ENCODE peak calls at places on chromosomes 5 and 9, in five cellular contexts. One of them, this sample, is unnamed.

GRCh38 chr5:54384356-54384933 is 71.1 kb upstream of the HSPB3 start:
- DNase-seq in sciatic nerve: no peak
- DNase-seq in sigmoid colon: no peak
- DNase-seq in astrocyte of the cerebellum: no peak
- DNase-seq in stimulated activated CD8-positive, alpha-beta memory T cell treated with anti-CD3 and anti-CD28 coated beads, Interleukin-4, amount 100 ng/mL, for 4 hours: no peak
- DNase-seq in this sample: no peak

GRCh38 chr9:109918359-109919163 is 138.6 kb downstream of the PALM2AKAP2 start:
- DNase-seq in sciatic nerve: no peak
- DNase-seq in sigmoid colon: no peak
- DNase-seq in astrocyte of the cerebellum: no peak
- DNase-seq in stimulated activated CD8-positive, alpha-beta memory T cell treated with anti-CD3 and anti-CD28 coated beads, Interleukin-4, amount 100 ng/mL, for 4 hours: no peak
- DNase-seq in this sample: no peak

GRCh38 chr5:6704361-6704851 is 8.8 kb upstream of the TENT4A start:
- DNase-seq in sciatic nerve: no peak
- DNase-seq in sigmoid colon: peak
- DNase-seq in astrocyte of the cerebellum: peak
- DNase-seq in stimulated activated CD8-positive, alpha-beta memory T cell treated with anti-CD3 and anti-CD28 coated beads, Interleukin-4, amount 100 ng/mL, for 4 hours: no peak
- DNase-seq in this sample: no peak

GRCh38 chr5:58763390-58763789 is 180.5 kb downstream of the RAB3C start:
- DNase-seq in sciatic nerve: no peak
- DNase-seq in sigmoid colon: no peak
- DNase-seq in astrocyte of the cerebellum: no peak
- DNase-seq in stimulated activated CD8-positive, alpha-beta memory T cell treated with anti-CD3 and anti-CD28 coated beads, Interleukin-4, amount 100 ng/mL, for 4 hours: no peak
- DNase-seq in this sample: no peak

GRCh38 chr9:107755267-107755666 is 265.7 kb upstream of the KLF4 start:
- DNase-seq in sciatic nerve: no peak
- DNase-seq in sigmoid colon: no peak
- DNase-seq in astrocyte of the cerebellum: no peak
- DNase-seq in stimulated activated CD8-positive, alpha-beta memory T cell treated with anti-CD3 and anti-CD28 coated beads, Interleukin-4, amount 100 ng/mL, for 4 hours: no peak
- DNase-seq in this sample: no peak

GRCh38 chr5:27473300-27474053 is 435.1 kb upstream of the CDH9 start:
- DNase-seq in sciatic nerve: no peak
- DNase-seq in sigmoid colon: no peak
- DNase-seq in astrocyte of the cerebellum: no peak
- DNase-seq in stimulated activated CD8-positive, alpha-beta memory T cell treated with anti-CD3 and anti-CD28 coated beads, Interleukin-4, amount 100 ng/mL, for 4 hours: no peak
- DNase-seq in this sample: no peak

GRCh38 chr9:75891277-75892167 is 1.0 kb downstream of the PCSK5 start:
- DNase-seq in sciatic nerve: peak
- DNase-seq in sigmoid colon: peak
- DNase-seq in astrocyte of the cerebellum: no peak
- DNase-seq in stimulated activated CD8-positive, alpha-beta memory T cell treated with anti-CD3 and anti-CD28 coated beads, Interleukin-4, amount 100 ng/mL, for 4 hours: no peak
- DNase-seq in this sample: peak

GRCh38 chr9:92671323-92671722 is 1.4 kb upstream of the IPPK start:
- DNase-seq in sciatic nerve: peak
- DNase-seq in sigmoid colon: no peak
- DNase-seq in astrocyte of the cerebellum: no peak
- DNase-seq in stimulated activated CD8-positive, alpha-beta memory T cell treated with anti-CD3 and anti-CD28 coated beads, Interleukin-4, amount 100 ng/mL, for 4 hours: no peak
- DNase-seq in this sample: no peak

GRCh38 chr9:69718218-69718617 is 41.6 kb downstream of the PTAR1 start:
- DNase-seq in sciatic nerve: no peak
- DNase-seq in sigmoid colon: no peak
- DNase-seq in astrocyte of the cerebellum: no peak
- DNase-seq in stimulated activated CD8-positive, alpha-beta memory T cell treated with anti-CD3 and anti-CD28 coated beads, Interleukin-4, amount 100 ng/mL, for 4 hours: no peak
- DNase-seq in this sample: no peak

GRCh38 chr9:79061766-79062165 is 510.0 kb upstream of the TLE4 start:
- DNase-seq in sciatic nerve: no peak
- DNase-seq in sigmoid colon: no peak
- DNase-seq in astrocyte of the cerebellum: no peak
- DNase-seq in stimulated activated CD8-positive, alpha-beta memory T cell treated with anti-CD3 and anti-CD28 coated beads, Interleukin-4, amount 100 ng/mL, for 4 hours: no peak
- DNase-seq in this sample: no peak

GRCh38 chr9:123928471-123929176 is 1.3 kb downstream of the DENND1A start:
- DNase-seq in sciatic nerve: no peak
- DNase-seq in sigmoid colon: no peak
- DNase-seq in astrocyte of the cerebellum: no peak
- DNase-seq in stimulated activated CD8-positive, alpha-beta memory T cell treated with anti-CD3 and anti-CD28 coated beads, Interleukin-4, amount 100 ng/mL, for 4 hours: no peak
- DNase-seq in this sample: no peak

GRCh38 chr5:141878186-141878770 is at the start of gene PCDH1:
- DNase-seq in sciatic nerve: no peak
- DNase-seq in sigmoid colon: no peak
- DNase-seq in astrocyte of the cerebellum: no peak
- DNase-seq in stimulated activated CD8-positive, alpha-beta memory T cell treated with anti-CD3 and anti-CD28 coated beads, Interleukin-4, amount 100 ng/mL, for 4 hours: no peak
- DNase-seq in this sample: peak

GRCh38 chr5:16888694-16889124 is 47.4 kb downstream of the MYO10 start:
- DNase-seq in sciatic nerve: no peak
- DNase-seq in sigmoid colon: no peak
- DNase-seq in astrocyte of the cerebellum: no peak
- DNase-seq in stimulated activated CD8-positive, alpha-beta memory T cell treated with anti-CD3 and anti-CD28 coated beads, Interleukin-4, amount 100 ng/mL, for 4 hours: no peak
- DNase-seq in this sample: no peak

GRCh38 chr5:57550132-57550531 is 67.5 kb upstream of the ACTBL2 start:
- DNase-seq in sciatic nerve: no peak
- DNase-seq in sigmoid colon: no peak
- DNase-seq in astrocyte of the cerebellum: no peak
- DNase-seq in stimulated activated CD8-positive, alpha-beta memory T cell treated with anti-CD3 and anti-CD28 coated beads, Interleukin-4, amount 100 ng/mL, for 4 hours: no peak
- DNase-seq in this sample: no peak

GRCh38 chr9:32378496-32378895 is 5.9 kb upstream of the ACO1 start:
- DNase-seq in sciatic nerve: no peak
- DNase-seq in sigmoid colon: no peak
- DNase-seq in astrocyte of the cerebellum: peak
- DNase-seq in stimulated activated CD8-positive, alpha-beta memory T cell treated with anti-CD3 and anti-CD28 coated beads, Interleukin-4, amount 100 ng/mL, for 4 hours: no peak
- DNase-seq in this sample: no peak

GRCh38 chr5:157085930-157086329 is 22.9 kb downstream of the HAVCR2 start:
- DNase-seq in sciatic nerve: no peak
- DNase-seq in sigmoid colon: no peak
- DNase-seq in astrocyte of the cerebellum: no peak
- DNase-seq in stimulated activated CD8-positive, alpha-beta memory T cell treated with anti-CD3 and anti-CD28 coated beads, Interleukin-4, amount 100 ng/mL, for 4 hours: no peak
- DNase-seq in this sample: no peak

GRCh38 chr9:128120061-128120740 is 7.3 kb downstream of the PTGES2 start:
- DNase-seq in sciatic nerve: peak
- DNase-seq in sigmoid colon: peak
- DNase-seq in astrocyte of the cerebellum: no peak
- DNase-seq in stimulated activated CD8-positive, alpha-beta memory T cell treated with anti-CD3 and anti-CD28 coated beads, Interleukin-4, amount 100 ng/mL, for 4 hours: no peak
- DNase-seq in this sample: peak

GRCh38 chr5:68467208-68467607 is 251.7 kb downstream of the PIK3R1 start:
- DNase-seq in sciatic nerve: no peak
- DNase-seq in sigmoid colon: no peak
- DNase-seq in astrocyte of the cerebellum: no peak
- DNase-seq in stimulated activated CD8-positive, alpha-beta memory T cell treated with anti-CD3 and anti-CD28 coated beads, Interleukin-4, amount 100 ng/mL, for 4 hours: no peak
- DNase-seq in this sample: no peak

GRCh38 chr5:78530342-78531096 is 118.1 kb downstream of the LHFPL2 start:
- DNase-seq in sciatic nerve: no peak
- DNase-seq in sigmoid colon: no peak
- DNase-seq in astrocyte of the cerebellum: no peak
- DNase-seq in stimulated activated CD8-positive, alpha-beta memory T cell treated with anti-CD3 and anti-CD28 coated beads, Interleukin-4, amount 100 ng/mL, for 4 hours: no peak
- DNase-seq in this sample: no peak

GRCh38 chr5:51345106-51345505 is 38.1 kb upstream of the ISL1 start:
- DNase-seq in sciatic nerve: no peak
- DNase-seq in sigmoid colon: no peak
- DNase-seq in astrocyte of the cerebellum: peak
- DNase-seq in stimulated activated CD8-positive, alpha-beta memory T cell treated with anti-CD3 and anti-CD28 coated beads, Interleukin-4, amount 100 ng/mL, for 4 hours: no peak
- DNase-seq in this sample: no peak

GRCh38 chr5:32572778-32573480 is 12.4 kb upstream of the SUB1 start:
- DNase-seq in sciatic nerve: no peak
- DNase-seq in sigmoid colon: no peak
- DNase-seq in astrocyte of the cerebellum: no peak
- DNase-seq in stimulated activated CD8-positive, alpha-beta memory T cell treated with anti-CD3 and anti-CD28 coated beads, Interleukin-4, amount 100 ng/mL, for 4 hours: no peak
- DNase-seq in this sample: no peak

GRCh38 chr9:4904322-4905134 is 80.5 kb upstream of the JAK2 start:
- DNase-seq in sciatic nerve: no peak
- DNase-seq in sigmoid colon: no peak
- DNase-seq in astrocyte of the cerebellum: peak
- DNase-seq in stimulated activated CD8-positive, alpha-beta memory T cell treated with anti-CD3 and anti-CD28 coated beads, Interleukin-4, amount 100 ng/mL, for 4 hours: no peak
- DNase-seq in this sample: no peak

GRCh38 chr5:163760498-163760897 is 255.1 kb downstream of the MAT2B start:
- DNase-seq in sciatic nerve: no peak
- DNase-seq in sigmoid colon: no peak
- DNase-seq in astrocyte of the cerebellum: peak
- DNase-seq in stimulated activated CD8-positive, alpha-beta memory T cell treated with anti-CD3 and anti-CD28 coated beads, Interleukin-4, amount 100 ng/mL, for 4 hours: no peak
- DNase-seq in this sample: no peak

GRCh38 chr5:178237431-178238312 is 5.1 kb upstream of the PHYKPL start:
- DNase-seq in sciatic nerve: no peak
- DNase-seq in sigmoid colon: no peak
- DNase-seq in astrocyte of the cerebellum: no peak
- DNase-seq in stimulated activated CD8-positive, alpha-beta memory T cell treated with anti-CD3 and anti-CD28 coated beads, Interleukin-4, amount 100 ng/mL, for 4 hours: no peak
- DNase-seq in this sample: no peak

GRCh38 chr9:97176206-97176605 is 131.3 kb upstream of the CCDC180 start:
- DNase-seq in sciatic nerve: no peak
- DNase-seq in sigmoid colon: no peak
- DNase-seq in astrocyte of the cerebellum: no peak
- DNase-seq in stimulated activated CD8-positive, alpha-beta memory T cell treated with anti-CD3 and anti-CD28 coated beads, Interleukin-4, amount 100 ng/mL, for 4 hours: no peak
- DNase-seq in this sample: peak

GRCh38 chr5:60161340-60161934 is 267.9 kb upstream of the PDE4D start:
- DNase-seq in sciatic nerve: no peak
- DNase-seq in sigmoid colon: no peak
- DNase-seq in astrocyte of the cerebellum: no peak
- DNase-seq in stimulated activated CD8-positive, alpha-beta memory T cell treated with anti-CD3 and anti-CD28 coated beads, Interleukin-4, amount 100 ng/mL, for 4 hours: no peak
- DNase-seq in this sample: no peak

GRCh38 chr5:38445374-38446028 is 110.9 kb downstream of the LIFR start:
- DNase-seq in sciatic nerve: peak
- DNase-seq in sigmoid colon: no peak
- DNase-seq in astrocyte of the cerebellum: no peak
- DNase-seq in stimulated activated CD8-positive, alpha-beta memory T cell treated with anti-CD3 and anti-CD28 coated beads, Interleukin-4, amount 100 ng/mL, for 4 hours: no peak
- DNase-seq in this sample: no peak

GRCh38 chr5:35198096-35198495 is 32.2 kb downstream of the PRLR start:
- DNase-seq in sciatic nerve: no peak
- DNase-seq in sigmoid colon: no peak
- DNase-seq in astrocyte of the cerebellum: peak
- DNase-seq in stimulated activated CD8-positive, alpha-beta memory T cell treated with anti-CD3 and anti-CD28 coated beads, Interleukin-4, amount 100 ng/mL, for 4 hours: no peak
- DNase-seq in this sample: no peak

GRCh38 chr5:143200781-143201398 is 202.6 kb downstream of the NR3C1 start:
- DNase-seq in sciatic nerve: no peak
- DNase-seq in sigmoid colon: no peak
- DNase-seq in astrocyte of the cerebellum: no peak
- DNase-seq in stimulated activated CD8-positive, alpha-beta memory T cell treated with anti-CD3 and anti-CD28 coated beads, Interleukin-4, amount 100 ng/mL, for 4 hours: no peak
- DNase-seq in this sample: no peak

GRCh38 chr9:15513335-15513734 is 2.6 kb upstream of the PSIP1 start:
- DNase-seq in sciatic nerve: no peak
- DNase-seq in sigmoid colon: no peak
- DNase-seq in astrocyte of the cerebellum: no peak
- DNase-seq in stimulated activated CD8-positive, alpha-beta memory T cell treated with anti-CD3 and anti-CD28 coated beads, Interleukin-4, amount 100 ng/mL, for 4 hours: no peak
- DNase-seq in this sample: no peak

GRCh38 chr5:95892784-95893354 is 68.8 kb downstream of the ELL2 start:
- DNase-seq in sciatic nerve: no peak
- DNase-seq in sigmoid colon: no peak
- DNase-seq in astrocyte of the cerebellum: peak
- DNase-seq in stimulated activated CD8-positive, alpha-beta memory T cell treated with anti-CD3 and anti-CD28 coated beads, Interleukin-4, amount 100 ng/mL, for 4 hours: no peak
- DNase-seq in this sample: no peak

GRCh38 chr5:77065256-77065655 is 21.8 kb downstream of the ZBED3 start:
- DNase-seq in sciatic nerve: no peak
- DNase-seq in sigmoid colon: no peak
- DNase-seq in astrocyte of the cerebellum: no peak
- DNase-seq in stimulated activated CD8-positive, alpha-beta memory T cell treated with anti-CD3 and anti-CD28 coated beads, Interleukin-4, amount 100 ng/mL, for 4 hours: no peak
- DNase-seq in this sample: no peak

GRCh38 chr5:101260857-101261256 is 357.8 kb upstream of the ST8SIA4 start:
- DNase-seq in sciatic nerve: no peak
- DNase-seq in sigmoid colon: no peak
- DNase-seq in astrocyte of the cerebellum: no peak
- DNase-seq in stimulated activated CD8-positive, alpha-beta memory T cell treated with anti-CD3 and anti-CD28 coated beads, Interleukin-4, amount 100 ng/mL, for 4 hours: no peak
- DNase-seq in this sample: no peak

GRCh38 chr5:66892715-66893114 is 296.5 kb downstream of the MAST4 start:
- DNase-seq in sciatic nerve: no peak
- DNase-seq in sigmoid colon: no peak
- DNase-seq in astrocyte of the cerebellum: no peak
- DNase-seq in stimulated activated CD8-positive, alpha-beta memory T cell treated with anti-CD3 and anti-CD28 coated beads, Interleukin-4, amount 100 ng/mL, for 4 hours: no peak
- DNase-seq in this sample: no peak

GRCh38 chr5:143985832-143986485 is 174.0 kb downstream of the HMHB1 start:
- DNase-seq in sciatic nerve: no peak
- DNase-seq in sigmoid colon: no peak
- DNase-seq in astrocyte of the cerebellum: no peak
- DNase-seq in stimulated activated CD8-positive, alpha-beta memory T cell treated with anti-CD3 and anti-CD28 coated beads, Interleukin-4, amount 100 ng/mL, for 4 hours: no peak
- DNase-seq in this sample: no peak

GRCh38 chr5:180367300-180367699 is 14.2 kb upstream of the GFPT2 start:
- DNase-seq in sciatic nerve: no peak
- DNase-seq in sigmoid colon: no peak
- DNase-seq in astrocyte of the cerebellum: no peak
- DNase-seq in stimulated activated CD8-positive, alpha-beta memory T cell treated with anti-CD3 and anti-CD28 coated beads, Interleukin-4, amount 100 ng/mL, for 4 hours: no peak
- DNase-seq in this sample: no peak

GRCh38 chr9:18020254-18020745 is 441.4 kb downstream of the SH3GL2 start:
- DNase-seq in sciatic nerve: no peak
- DNase-seq in sigmoid colon: peak
- DNase-seq in astrocyte of the cerebellum: no peak
- DNase-seq in stimulated activated CD8-positive, alpha-beta memory T cell treated with anti-CD3 and anti-CD28 coated beads, Interleukin-4, amount 100 ng/mL, for 4 hours: no peak
- DNase-seq in this sample: no peak

GRCh38 chr5:76737131-76737556 is 21.2 kb downstream of the F2R start:
- DNase-seq in sciatic nerve: no peak
- DNase-seq in sigmoid colon: no peak
- DNase-seq in astrocyte of the cerebellum: no peak
- DNase-seq in stimulated activated CD8-positive, alpha-beta memory T cell treated with anti-CD3 and anti-CD28 coated beads, Interleukin-4, amount 100 ng/mL, for 4 hours: no peak
- DNase-seq in this sample: no peak